ENCODE peak calls at places on chromosomes 12 and 14, in eight cellular contexts. M, R, L, O, E, Y, A and N are unnamed samples.

GRCh38 chr14:51354846-51355245 is 114.8 kb downstream of the TMX1 start:
- DNase-seq in Y (no peak), A (no peak), M (no peak), E (no peak), L (no peak), O (no peak), R (no peak), N (no peak)

GRCh38 chr12:56487448-56488040 is 417 bp downstream of the GLS2 start:
- DNase-seq in Y (peak), L (peak), E (peak), R (no peak), M (peak), A (peak), O (no peak), N (peak)

GRCh38 chr14:88384653-88385205 is 728 bp upstream of the SPATA7 start:
- DNase-seq in Y (no peak), A (no peak), L (no peak), M (no peak), E (peak), O (no peak), R (no peak), N (no peak)

GRCh38 chr12:82314406-82314892 is 43.7 kb downstream of the CCDC59 start:
- DNase-seq in O (peak), M (no peak), Y (no peak), L (peak), E (no peak), A (no peak), R (no peak), N (no peak)

GRCh38 chr12:114018669-114019068 is 52.5 kb upstream of the RBM19 start:
- DNase-seq in R (no peak), M (no peak), Y (no peak), E (no peak), L (no peak), O (peak), A (no peak), N (no peak)

GRCh38 chr14:102749833-102750775 is 27.1 kb upstream of the TRAF3 start:
- DNase-seq in R (no peak), E (no peak), O (peak), L (no peak), A (no peak), M (no peak), Y (no peak), N (no peak)

GRCh38 chr12:18747960-18748359 is 10.0 kb downstream of the CAPZA3 start:
- DNase-seq in E (no peak), Y (no peak), O (no peak), M (no peak), L (no peak), A (no peak), R (no peak), N (no peak)

GRCh38 chr12:89775336-89776005 is 66.8 kb upstream of the ATP2B1 start:
- DNase-seq in Y (no peak), A (no peak), E (no peak), M (no peak), L (no peak), R (no peak), O (no peak), N (no peak)

GRCh38 chr12:65586796-65587195 is 237.5 kb upstream of the HMGA2 start:
- DNase-seq in E (peak), O (no peak), L (no peak), Y (no peak), R (no peak), M (no peak), A (no peak), N (no peak)

GRCh38 chr12:15049456-15050153 is 76.8 kb downstream of the PDE6H start:
- DNase-seq in A (peak), O (no peak), Y (no peak), R (no peak), L (no peak), M (no peak), E (no peak), N (no peak)

GRCh38 chr12:106914796-106915634 is 40.7 kb upstream of the TMEM263 start:
- DNase-seq in E (no peak), M (peak), L (no peak), O (no peak), Y (no peak), A (no peak), R (no peak), N (no peak)

GRCh38 chr12:20950248-20950647 is 139.7 kb downstream of the SLCO1B3 start:
- DNase-seq in Y (no peak), R (no peak), M (no peak), A (peak), E (no peak), O (no peak), L (no peak), N (no peak)

GRCh38 chr14:23068792-23069412 is 11.6 kb upstream of the CDH24 start:
- DNase-seq in Y (peak), E (peak), M (peak), L (no peak), O (no peak), R (peak), A (no peak), N (peak)

GRCh38 chr12:75592086-75592485 is 80.7 kb upstream of the KRR1 start:
- DNase-seq in E (no peak), Y (no peak), L (no peak), R (no peak), M (no peak), A (peak), O (no peak), N (no peak)

GRCh38 chr14:85516239-85517112 is 13.5 kb upstream of the FLRT2 start:
- DNase-seq in O (no peak), M (no peak), E (no peak), A (no peak), R (no peak), Y (no peak), L (no peak), N (no peak)

GRCh38 chr12:12081836-12082497 is 11.2 kb downstream of the BCL2L14 start:
- DNase-seq in O (peak), L (no peak), E (no peak), Y (no peak), A (peak), M (no peak), R (no peak), N (no peak)

GRCh38 chr12:93000026-93000425 is 70.9 kb upstream of the EEA1 start:
- DNase-seq in O (no peak), L (no peak), M (no peak), E (no peak), Y (no peak), A (no peak), R (no peak), N (no peak)

GRCh38 chr12:54719691-54720090 is 71.5 kb upstream of the DCD start:
- DNase-seq in E (no peak), R (no peak), M (no peak), A (no peak), Y (no peak), L (no peak), O (no peak), N (no peak)

GRCh38 chr12:99024191-99024590 is 379.1 kb downstream of the APAF1 start:
- DNase-seq in O (no peak), L (no peak), E (no peak), R (no peak), A (no peak), Y (no peak), M (no peak), N (no peak)

GRCh38 chr14:64549016-64549415 is 745 bp upstream of the PPP1R36 start:
- DNase-seq in O (no peak), E (no peak), M (no peak), Y (no peak), A (no peak), R (no peak), L (no peak), N (no peak)

GRCh38 chr12:238736-239398 is 23.8 kb downstream of the SLC6A13 start:
- DNase-seq in E (no peak), L (no peak), M (no peak), O (no peak), Y (no peak), A (no peak), R (no peak), N (no peak)

GRCh38 chr14:83473846-83474245 is 1940.2 kb upstream of the SEL1L start:
- DNase-seq in M (no peak), E (no peak), L (no peak), O (no peak), R (no peak), Y (no peak), A (no peak), N (no peak)

GRCh38 chr12:66241061-66242043 is 52.3 kb downstream of the IRAK3 start:
- DNase-seq in Y (no peak), A (no peak), M (no peak), O (no peak), L (no peak), R (no peak), E (no peak), N (no peak)

GRCh38 chr14:52902971-52903385 is 47.9 kb downstream of the FERMT2 start:
- DNase-seq in L (no peak), R (no peak), Y (no peak), M (no peak), O (no peak), E (no peak), A (no peak), N (no peak)

GRCh38 chr12:89162704-89163261 is 189.5 kb downstream of the DUSP6 start:
- DNase-seq in E (peak), Y (peak), M (no peak), O (peak), L (peak), A (no peak), R (no peak), N (no peak)

GRCh38 chr12:69495071-69495470 is 24.9 kb downstream of the FRS2 start:
- DNase-seq in L (no peak), A (no peak), E (no peak), M (no peak), R (no peak), O (no peak), Y (no peak), N (no peak)

GRCh38 chr14:90503582-90503981 is 106.8 kb downstream of the CALM1 start:
- DNase-seq in L (no peak), O (peak), M (no peak), A (no peak), R (no peak), E (peak), Y (no peak), N (no peak)

GRCh38 chr12:3045494-3045893 is 31.7 kb upstream of the TSPAN9 start:
- DNase-seq in E (no peak), Y (no peak), M (no peak), A (no peak), O (no peak), L (no peak), R (no peak), N (no peak)

GRCh38 chr12:128606040-128606439 is 217.7 kb downstream of the SLC15A4 start:
- DNase-seq in M (no peak), Y (no peak), O (no peak), A (no peak), L (no peak), E (no peak), R (no peak), N (no peak)